ENCODE peak calls at places on chromosomes 11 and 22, in five cellular contexts. F is activated T-helper 1 cell treated with Interleukin-2 at 50 U/mL for 16 hours; D is gastrocnemius medialis; X is NCI-H526 treated with DMSO at 0.1 percent for 48 hours; L is activated effector memory CD4-positive, alpha-beta T cell treated with anti-CD3 and anti-CD28 coated beads, Interleukin-2, amount 50 U/mL, for 16 hours. T is an unnamed sample.

GRCh38 chr11:72278911-72279310 is 34.9 kb upstream of the PHOX2A start:
- DNase-seq in F (no peak), D (no peak), X (no peak), L (no peak), T (no peak)

GRCh38 chr11:13984616-13985474 is 22.3 kb downstream of the SPON1 start:
- DNase-seq in F (no peak), D (no peak), X (no peak), L (no peak), T (no peak)

GRCh38 chr11:92932023-92932422 is 37.4 kb upstream of the MTNR1B start:
- DNase-seq in F (no peak), D (no peak), X (no peak), L (no peak), T (peak)

GRCh38 chr11:105004021-105004420 is 18.9 kb downstream of the CASP5 start:
- DNase-seq in F (no peak), D (no peak), X (no peak), L (no peak), T (no peak)

GRCh38 chr22:38751422-38752346 is 4.1 kb downstream of the SUN2 start:
- DNase-seq in F (peak), D (peak), X (no peak), L (peak), T (peak)

GRCh38 chr11:72240461-72241289 is 3.3 kb downstream of the PHOX2A start:
- DNase-seq in F (no peak), D (peak), X (no peak), L (no peak), T (no peak)

GRCh38 chr22:42692239-42693054 is 28.2 kb downstream of the A4GALT start:
- DNase-seq in F (no peak), D (no peak), X (no peak), L (no peak), T (no peak)

GRCh38 chr22:37569921-37570660 is 9.8 kb downstream of the LGALS2 start:
- DNase-seq in F (no peak), D (no peak), X (no peak), L (no peak), T (no peak)

GRCh38 chr22:45996241-45997076 is 19.5 kb upstream of the WNT7B start:
- DNase-seq in F (no peak), D (peak), X (no peak), L (no peak), T (no peak)

GRCh38 chr22:26811717-26811992 is 154.3 kb downstream of the MIAT start:
- DNase-seq in F (no peak), D (no peak), X (no peak), L (no peak), T (no peak)

T was measured in RWPE1.